ENCODE peak calls at places on chromosomes 5 and 9, in five cellular contexts. One of them, this sample, is unnamed.

GRCh38 chr9:99211746-99212145 is 10.0 kb downstream of the ALG2 start:
- DNase-seq in activated CD4-positive, alpha-beta T cell treated with anti-CD3 and anti-CD28 coated beads for 36 hours: no peak
- DNase-seq in AG09309: no peak
- DNase-seq in endothelial cell: peak
- DNase-seq in retina: no peak
- DNase-seq in this sample: no peak

GRCh38 chr5:123951204-123951977 is 439.4 kb downstream of the CSNK1G3 start:
- DNase-seq in activated CD4-positive, alpha-beta T cell treated with anti-CD3 and anti-CD28 coated beads for 36 hours: no peak
- DNase-seq in endothelial cell: no peak
- DNase-seq in retina: no peak
- DNase-seq in AG09309: peak
- DNase-seq in this sample: no peak

GRCh38 chr5:64144429-64145215 is 21.0 kb upstream of the RNF180 start:
- DNase-seq in retina: no peak
- DNase-seq in activated CD4-positive, alpha-beta T cell treated with anti-CD3 and anti-CD28 coated beads for 36 hours: no peak
- DNase-seq in AG09309: peak
- DNase-seq in endothelial cell: no peak
- DNase-seq in this sample: no peak

GRCh38 chr5:1521671-1522600 is 1.8 kb downstream of the LPCAT1 start:
- DNase-seq in AG09309: peak
- DNase-seq in activated CD4-positive, alpha-beta T cell treated with anti-CD3 and anti-CD28 coated beads for 36 hours: no peak
- DNase-seq in endothelial cell: no peak
- DNase-seq in retina: peak
- DNase-seq in this sample: no peak

GRCh38 chr5:75331095-75332090 is 5.6 kb upstream of the HMGCR start:
- DNase-seq in endothelial cell: no peak
- DNase-seq in activated CD4-positive, alpha-beta T cell treated with anti-CD3 and anti-CD28 coated beads for 36 hours: no peak
- DNase-seq in retina: no peak
- DNase-seq in AG09309: no peak
- DNase-seq in this sample: no peak

GRCh38 chr5:10277773-10278630 is 27.9 kb downstream of the CCT5 start:
- DNase-seq in activated CD4-positive, alpha-beta T cell treated with anti-CD3 and anti-CD28 coated beads for 36 hours: no peak
- DNase-seq in endothelial cell: no peak
- DNase-seq in retina: no peak
- DNase-seq in AG09309: no peak
- DNase-seq in this sample: no peak

GRCh38 chr9:130908878-130909356 is 12.3 kb upstream of the QRFP start:
- DNase-seq in activated CD4-positive, alpha-beta T cell treated with anti-CD3 and anti-CD28 coated beads for 36 hours: no peak
- DNase-seq in retina: no peak
- DNase-seq in endothelial cell: no peak
- DNase-seq in AG09309: no peak
- DNase-seq in this sample: no peak

GRCh38 chr9:87497604-87498045 is at the start of gene DAPK1:
- DNase-seq in endothelial cell: peak
- DNase-seq in retina: no peak
- DNase-seq in AG09309: no peak
- DNase-seq in activated CD4-positive, alpha-beta T cell treated with anti-CD3 and anti-CD28 coated beads for 36 hours: peak
- DNase-seq in this sample: peak

GRCh38 chr5:33379757-33380156 is 61.0 kb upstream of the TARS1 start:
- DNase-seq in endothelial cell: peak
- DNase-seq in retina: peak
- DNase-seq in AG09309: no peak
- DNase-seq in activated CD4-positive, alpha-beta T cell treated with anti-CD3 and anti-CD28 coated beads for 36 hours: peak
- DNase-seq in this sample: peak

GRCh38 chr9:108416321-108416720 is 439.5 kb downstream of the ACTL7B start:
- DNase-seq in endothelial cell: no peak
- DNase-seq in retina: no peak
- DNase-seq in AG09309: no peak
- DNase-seq in activated CD4-positive, alpha-beta T cell treated with anti-CD3 and anti-CD28 coated beads for 36 hours: no peak
- DNase-seq in this sample: no peak

GRCh38 chr5:141878771-141879759 is 855 bp upstream of the PCDH1 start:
- DNase-seq in AG09309: peak
- DNase-seq in activated CD4-positive, alpha-beta T cell treated with anti-CD3 and anti-CD28 coated beads for 36 hours: peak
- DNase-seq in retina: peak
- DNase-seq in endothelial cell: peak
- DNase-seq in this sample: peak

GRCh38 chr9:98022447-98022846 is 34.1 kb upstream of the NANS start:
- DNase-seq in retina: no peak
- DNase-seq in activated CD4-positive, alpha-beta T cell treated with anti-CD3 and anti-CD28 coated beads for 36 hours: no peak
- DNase-seq in AG09309: no peak
- DNase-seq in endothelial cell: no peak
- DNase-seq in this sample: no peak

GRCh38 chr5:136137497-136138220 is 5.0 kb downstream of the SMAD5 start:
- DNase-seq in activated CD4-positive, alpha-beta T cell treated with anti-CD3 and anti-CD28 coated beads for 36 hours: no peak
- DNase-seq in retina: no peak
- DNase-seq in endothelial cell: no peak
- DNase-seq in AG09309: no peak
- DNase-seq in this sample: no peak

GRCh38 chr9:125161284-125161918 is 18.1 kb upstream of the SCAI start:
- DNase-seq in endothelial cell: no peak
- DNase-seq in retina: no peak
- DNase-seq in AG09309: no peak
- DNase-seq in activated CD4-positive, alpha-beta T cell treated with anti-CD3 and anti-CD28 coated beads for 36 hours: no peak
- DNase-seq in this sample: no peak

GRCh38 chr9:89138463-89139390 is 39.9 kb downstream of the SHC3 start:
- DNase-seq in AG09309: no peak
- DNase-seq in retina: no peak
- DNase-seq in activated CD4-positive, alpha-beta T cell treated with anti-CD3 and anti-CD28 coated beads for 36 hours: no peak
- DNase-seq in endothelial cell: no peak
- DNase-seq in this sample: no peak

GRCh38 chr5:92907914-92908606 is 673.0 kb downstream of the NR2F1-AS1 start:
- DNase-seq in retina: no peak
- DNase-seq in endothelial cell: no peak
- DNase-seq in activated CD4-positive, alpha-beta T cell treated with anti-CD3 and anti-CD28 coated beads for 36 hours: no peak
- DNase-seq in AG09309: peak
- DNase-seq in this sample: no peak

GRCh38 chr9:4237748-4238511 is 61.9 kb downstream of the GLIS3 start:
- DNase-seq in endothelial cell: no peak
- DNase-seq in AG09309: no peak
- DNase-seq in activated CD4-positive, alpha-beta T cell treated with anti-CD3 and anti-CD28 coated beads for 36 hours: no peak
- DNase-seq in retina: no peak
- DNase-seq in this sample: no peak

GRCh38 chr5:145536133-145536532 is 299.0 kb downstream of the PRELID2 start:
- DNase-seq in activated CD4-positive, alpha-beta T cell treated with anti-CD3 and anti-CD28 coated beads for 36 hours: no peak
- DNase-seq in AG09309: no peak
- DNase-seq in endothelial cell: no peak
- DNase-seq in retina: no peak
- DNase-seq in this sample: no peak

GRCh38 chr5:67858470-67859096 is 357.0 kb upstream of the PIK3R1 start:
- DNase-seq in activated CD4-positive, alpha-beta T cell treated with anti-CD3 and anti-CD28 coated beads for 36 hours: no peak
- DNase-seq in AG09309: no peak
- DNase-seq in endothelial cell: no peak
- DNase-seq in retina: no peak
- DNase-seq in this sample: no peak

GRCh38 chr5:145499483-145499882 is 335.7 kb downstream of the PRELID2 start:
- DNase-seq in retina: no peak
- DNase-seq in AG09309: no peak
- DNase-seq in endothelial cell: no peak
- DNase-seq in activated CD4-positive, alpha-beta T cell treated with anti-CD3 and anti-CD28 coated beads for 36 hours: no peak
- DNase-seq in this sample: no peak

GRCh38 chr5:78483809-78484521 is 123.5 kb downstream of the SCAMP1 start:
- DNase-seq in retina: no peak
- DNase-seq in AG09309: no peak
- DNase-seq in activated CD4-positive, alpha-beta T cell treated with anti-CD3 and anti-CD28 coated beads for 36 hours: no peak
- DNase-seq in endothelial cell: no peak
- DNase-seq in this sample: no peak

GRCh38 chr9:91101598-91102168 is 260.0 kb downstream of the AUH start:
- DNase-seq in retina: no peak
- DNase-seq in activated CD4-positive, alpha-beta T cell treated with anti-CD3 and anti-CD28 coated beads for 36 hours: peak
- DNase-seq in endothelial cell: no peak
- DNase-seq in AG09309: no peak
- DNase-seq in this sample: no peak

GRCh38 chr9:20570086-20570485 is 52.2 kb downstream of the MLLT3 start:
- DNase-seq in activated CD4-positive, alpha-beta T cell treated with anti-CD3 and anti-CD28 coated beads for 36 hours: no peak
- DNase-seq in endothelial cell: no peak
- DNase-seq in AG09309: no peak
- DNase-seq in retina: no peak
- DNase-seq in this sample: no peak

GRCh38 chr5:4087110-4087509 is 491.5 kb downstream of the IRX1 start:
- DNase-seq in endothelial cell: no peak
- DNase-seq in activated CD4-positive, alpha-beta T cell treated with anti-CD3 and anti-CD28 coated beads for 36 hours: no peak
- DNase-seq in retina: no peak
- DNase-seq in AG09309: no peak
- DNase-seq in this sample: no peak

GRCh38 chr9:131179561-131180219 is 54.3 kb downstream of the NUP214 start:
- DNase-seq in retina: no peak
- DNase-seq in AG09309: peak
- DNase-seq in endothelial cell: no peak
- DNase-seq in activated CD4-positive, alpha-beta T cell treated with anti-CD3 and anti-CD28 coated beads for 36 hours: no peak
- DNase-seq in this sample: no peak